ENCODE peak calls at places on chromosomes 12 and 14, in six cellular contexts. F, I, V, T, E and Y are unnamed samples.

GRCh38 chr12:27319848-27320247 is 12.8 kb upstream of the BMAL2 start:
- DNase-seq in I (no peak), F (no peak), T (no peak), V (no peak), E (no peak), Y (no peak)

GRCh38 chr14:39028620-39029019 is 74.4 kb downstream of the SEC23A start:
- DNase-seq in V (no peak), T (no peak), F (no peak), I (no peak), E (no peak), Y (no peak)

GRCh38 chr14:94307410-94307992 is 14.4 kb upstream of the SERPINA10 start:
- DNase-seq in T (no peak), I (no peak), E (no peak), V (no peak), F (no peak), Y (no peak)

GRCh38 chr12:72876092-72876491 is 603.9 kb downstream of the TRHDE start:
- DNase-seq in E (no peak), F (no peak), V (no peak), T (no peak), I (no peak), Y (no peak)

GRCh38 chr12:84793558-84794367 is 118.8 kb downstream of the SLC6A15 start:
- DNase-seq in T (no peak), I (no peak), F (no peak), E (no peak), V (no peak), Y (no peak)

GRCh38 chr14:76922599-76922998 is 96.4 kb downstream of the LRRC74A start:
- DNase-seq in E (no peak), F (no peak), I (no peak), T (no peak), V (no peak), Y (no peak)

GRCh38 chr12:108477055-108477880 is 37.8 kb upstream of the FICD start:
- DNase-seq in F (no peak), T (no peak), I (no peak), V (no peak), E (no peak), Y (no peak)

GRCh38 chr12:106302401-106303201 is at the start of gene TCP11L2:
- DNase-seq in E (peak), T (peak), V (peak), I (peak), F (peak), Y (peak)

GRCh38 chr12:52587563-52587962 is 13.7 kb downstream of the KRT72 start:
- DNase-seq in V (no peak), I (no peak), E (no peak), F (no peak), T (no peak), Y (no peak)

GRCh38 chr14:26863736-26864135 is 265.9 kb upstream of the NOVA1 start:
- DNase-seq in I (no peak), T (no peak), E (no peak), F (no peak), V (no peak), Y (no peak)

GRCh38 chr14:60183724-60184596 is 18.8 kb upstream of the DHRS7 start:
- DNase-seq in I (peak), V (peak), E (no peak), F (peak), T (peak), Y (no peak)

GRCh38 chr14:73290279-73290678 is 53.0 kb downstream of the PAPLN start:
- DNase-seq in T (no peak), V (no peak), F (no peak), I (no peak), E (no peak), Y (no peak)

GRCh38 chr14:59632381-59632780 is 55.8 kb upstream of the CCDC175 start:
- DNase-seq in V (no peak), E (peak), T (peak), I (peak), F (no peak), Y (no peak)

GRCh38 chr14:67411820-67412421 is at the start of gene PLEK2:
- DNase-seq in I (peak), T (peak), E (peak), F (peak), V (no peak), Y (peak)

GRCh38 chr12:4978737-4979136 is 64.9 kb upstream of the KCNA5 start:
- DNase-seq in T (peak), F (no peak), E (no peak), V (no peak), I (no peak), Y (no peak)

GRCh38 chr12:108185002-108185401 is 55.9 kb downstream of the WSCD2 start:
- DNase-seq in V (no peak), F (no peak), I (no peak), T (no peak), E (no peak), Y (no peak)

GRCh38 chr12:108572166-108572790 is 9.9 kb downstream of the ISCU start:
- DNase-seq in I (no peak), E (no peak), V (no peak), T (no peak), F (no peak), Y (peak)

GRCh38 chr12:124764870-124765570 is 98.6 kb downstream of the SCARB1 start:
- DNase-seq in T (no peak), V (peak), F (no peak), E (no peak), I (no peak), Y (no peak)

GRCh38 chr12:101459642-101460346 is 15.3 kb upstream of the SPIC start:
- DNase-seq in V (no peak), I (no peak), F (no peak), E (peak), T (peak), Y (no peak)

GRCh38 chr12:46364777-46365580 is 7.6 kb downstream of the SLC38A2 start:
- DNase-seq in F (no peak), E (peak), I (no peak), V (no peak), T (no peak), Y (peak)

GRCh38 chr12:1808798-1809480 is 11.4 kb upstream of the LRTM2 start:
- DNase-seq in V (no peak), E (no peak), T (no peak), I (no peak), F (no peak), Y (no peak)